ENCODE peak calls at places on chromosome 3, in five cellular contexts. Q, K, G, U and P are unnamed samples.

GRCh38 chr3:171323934-171324535 is 136.2 kb downstream of the TNIK start:
- DNase-seq in G (peak), K (no peak), U (no peak), Q (no peak), P (no peak)

GRCh38 chr3:61537366-61537765 is 24.0 kb upstream of the PTPRG start:
- DNase-seq in K (no peak), Q (no peak), G (peak), U (no peak), P (no peak)

GRCh38 chr3:133547432-133548041 is 25.9 kb upstream of the CDV3 start:
- DNase-seq in G (peak), Q (no peak), U (no peak), K (no peak), P (peak)

GRCh38 chr3:27976933-27977332 is 254.8 kb upstream of the EOMES start:
- DNase-seq in K (peak), Q (no peak), U (no peak), G (peak), P (peak)

GRCh38 chr3:132210476-132211346 is 106.5 kb upstream of the ACP3 start:
- DNase-seq in U (no peak), G (peak), K (no peak), Q (peak), P (peak)

GRCh38 chr3:52301042-52301441 is 13.4 kb downstream of the GLYCTK start:
- DNase-seq in G (no peak), K (no peak), Q (no peak), U (no peak), P (no peak)

GRCh38 chr3:53295410-53295809 is 39.6 kb upstream of the TKT start:
- DNase-seq in U (no peak), G (no peak), K (no peak), Q (no peak), P (no peak)

GRCh38 chr3:32460031-32460749 is 42.5 kb downstream of the CMTM6 start:
- DNase-seq in G (no peak), K (no peak), U (peak), Q (no peak), P (no peak)

GRCh38 chr3:40167958-40168357 is 141.5 kb upstream of the EIF1B start:
- DNase-seq in G (no peak), Q (no peak), K (no peak), U (no peak), P (no peak)

GRCh38 chr3:123595396-123595795 is 10.5 kb upstream of the HACD2 start:
- DNase-seq in G (no peak), K (no peak), Q (no peak), U (no peak), P (no peak)

GRCh38 chr3:73523661-73524060 is 101.1 kb downstream of the PDZRN3 start:
- DNase-seq in K (no peak), U (no peak), G (no peak), Q (no peak), P (no peak)

GRCh38 chr3:197550489-197550888 is 5.3 kb downstream of the BDH1 start:
- DNase-seq in U (no peak), G (no peak), K (no peak), Q (no peak), P (no peak)

GRCh38 chr3:36924748-36925521 is 19.9 kb downstream of the TRANK1 start:
- DNase-seq in U (no peak), G (no peak), Q (no peak), K (no peak), P (no peak)